ENCODE peak calls at places on chromosomes 5 and 9, in eight cellular contexts. J is hepatocyte, E is mucosa of descending colon, S is Peyer's patch, U is stomach, X is colonic mucosa, Z is right lobe of liver, B is tibial nerve. K is an unnamed sample.
A peak's percentile ranks its signal among the peaks of the same experiment; 100 is the strongest.

GRCh38 chr5:105392710-105393149 is 1830.1 kb upstream of the NUDT12 start:
- DNase-seq in J (no peak), E (no peak), S (no peak), U (no peak), X (no peak), Z (no peak), B (no peak), K (no peak)

GRCh38 chr5:119578937-119579336 is 50.4 kb upstream of the FAM170A start:
- DNase-seq in J (peak; percentile 19), E (no peak), S (no peak), U (no peak), X (no peak), Z (no peak), B (no peak), K (no peak)

GRCh38 chr5:138620661-138621224 is 45.5 kb upstream of the HSPA9 start:
- DNase-seq in J (no peak), E (no peak), S (no peak), U (no peak), X (no peak), Z (no peak), B (no peak), K (no peak)

GRCh38 chr5:78751872-78752271 is 103.3 kb upstream of the LHFPL2 start:
- DNase-seq in J (no peak), E (no peak), S (no peak), U (no peak), X (no peak), Z (no peak), B (no peak), K (no peak)

GRCh38 chr5:103356344-103357091 is 98.0 kb downstream of the MACIR start:
- DNase-seq in J (no peak), E (no peak), S (no peak), U (no peak), X (no peak), Z (no peak), B (no peak), K (no peak)

GRCh38 chr5:58842851-58843250 is 260.0 kb downstream of the RAB3C start:
- DNase-seq in J (no peak), E (no peak), S (no peak), U (no peak), X (no peak), Z (no peak), B (no peak), K (no peak)

GRCh38 chr9:118693645-118694044 is 675.6 kb downstream of the BRINP1 start:
- DNase-seq in J (peak; percentile 16), E (no peak), S (no peak), U (no peak), X (no peak), Z (no peak), B (no peak), K (no peak)

GRCh38 chr9:118268046-118268445 is 563.8 kb downstream of the TLR4 start:
- DNase-seq in J (no peak), E (no peak), S (no peak), U (no peak), X (no peak), Z (no peak), B (no peak), K (no peak)

GRCh38 chr5:10949856-10950630 is 189.0 kb upstream of the DAP start:
- DNase-seq in J (no peak), E (no peak), S (no peak), U (no peak), X (no peak), Z (no peak), B (no peak), K (no peak)

DNA sequence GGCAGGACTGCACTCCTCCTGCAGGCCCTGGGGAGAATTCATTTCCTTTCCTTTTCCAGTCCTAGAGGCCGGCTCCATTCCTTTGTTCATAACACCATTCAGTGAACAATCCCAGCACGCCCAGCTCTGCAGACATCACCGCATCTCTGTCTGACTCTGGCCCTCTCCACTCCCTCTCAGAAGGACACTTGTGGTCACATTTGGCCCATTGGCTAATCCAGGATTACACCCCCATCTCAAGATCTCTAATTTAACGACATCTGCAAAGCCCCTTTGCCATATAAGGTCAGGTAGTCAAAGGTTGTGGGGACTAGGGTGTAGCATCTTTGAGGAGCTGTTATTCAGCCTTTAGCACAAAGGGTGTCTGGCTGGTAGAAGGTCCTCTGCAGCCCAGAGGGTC is 185.0 kb upstream of the DAP start:
- DNase-seq in J (no peak), E (no peak), S (no peak), U (no peak), X (no peak), Z (no peak), B (no peak), K (no peak)
- TF ChIP-seq CTCF in J (no peak), E (no peak), S (no peak), U (no peak), X (no peak), Z (no peak), B (no peak), K (no peak)

GRCh38 chr5:92887254-92887653 is 693.8 kb downstream of the NR2F1-AS1 start:
- DNase-seq in J (no peak), E (no peak), S (no peak), U (no peak), X (no peak), Z (no peak), B (no peak), K (no peak)

GRCh38 chr5:92886751-92887150 is 694.3 kb downstream of the NR2F1-AS1 start:
- DNase-seq in J (no peak), E (no peak), S (no peak), U (no peak), X (no peak), Z (no peak), B (no peak), K (no peak)

GRCh38 chr5:92884464-92884863 is 696.6 kb downstream of the NR2F1-AS1 start:
- DNase-seq in J (no peak), E (no peak), S (no peak), U (no peak), X (no peak), Z (no peak), B (no peak), K (no peak)

GRCh38 chr5:92889140-92889539 is 691.9 kb downstream of the NR2F1-AS1 start:
- DNase-seq in J (no peak), E (no peak), S (no peak), U (no peak), X (no peak), Z (no peak), B (no peak), K (no peak)

DNA sequence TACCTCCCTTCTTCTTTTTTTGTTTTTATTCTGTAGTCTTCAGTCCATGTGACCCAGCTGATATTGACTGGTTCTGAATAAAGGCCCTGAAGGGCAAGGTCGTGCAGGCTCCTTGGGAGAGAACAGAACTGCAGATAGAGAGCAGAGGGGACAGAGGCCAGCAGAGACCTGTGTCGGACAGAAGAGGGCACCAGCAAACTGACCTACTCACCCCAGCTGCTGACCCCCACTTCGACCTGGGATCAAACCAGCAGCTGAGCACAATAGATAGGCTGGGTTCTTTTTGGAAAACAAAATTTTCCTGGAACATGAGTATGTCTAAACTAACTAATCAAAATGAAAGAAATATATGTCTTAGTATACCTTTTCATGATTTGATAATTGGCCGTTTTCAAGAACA is 695.1 kb downstream of the NR2F1-AS1 start:
- DNase-seq in J (no peak), E (no peak), S (no peak), U (no peak), X (no peak), Z (no peak), B (no peak), K (no peak)
- TF ChIP-seq CTCF in J (peak; percentile 23), E (no peak), S (no peak), U (no peak), X (no peak), Z (peak; percentile 24), B (no peak), K (no peak)

GRCh38 chr9:128919409-128919808 is 1.4 kb upstream of the PHYHD1 start:
- DNase-seq in J (peak; percentile 46), E (no peak), S (peak; percentile 68), U (no peak), X (no peak), Z (peak; percentile 94), B (no peak), K (no peak)

GRCh38 chr9:128918921-128919320 is 1.9 kb upstream of the PHYHD1 start:
- DNase-seq in J (no peak), E (no peak), S (no peak), U (no peak), X (no peak), Z (no peak), B (no peak), K (no peak)

GRCh38 chr9:128920381-128921058 is at the start of gene PHYHD1:
- DNase-seq in J (no peak), E (no peak), S (no peak), U (peak; percentile 67), X (no peak), Z (peak; percentile 92), B (peak; percentile 42), K (no peak)

GRCh38 chr9:128923493-128923883 is 2.7 kb downstream of the PHYHD1 start:
- DNase-seq in J (no peak), E (no peak), S (no peak), U (no peak), X (no peak), Z (no peak), B (no peak), K (no peak)

GRCh38 chr9:128921881-128922763 is 1.3 kb downstream of the PHYHD1 start:
- DNase-seq in J (peak; percentile 80), E (peak; percentile 51), S (no peak), U (peak; percentile 55), X (no peak), Z (peak; percentile 78), B (peak; percentile 39), K (no peak)
- TF ChIP-seq CTCF in J (no peak), E (no peak), S (no peak), U (no peak), X (no peak), Z (no peak), B (no peak), K (no peak)

GRCh38 chr5:69261034-69261433 is 26.3 kb downstream of the CDK7 start:
- DNase-seq in J (no peak), E (no peak), S (no peak), U (no peak), X (no peak), Z (no peak), B (no peak), K (no peak)

GRCh38 chr5:69268899-69269298 is 34.2 kb downstream of the CDK7 start:
- DNase-seq in J (no peak), E (no peak), S (no peak), U (no peak), X (no peak), Z (no peak), B (no peak), K (no peak)

GRCh38 chr5:69270827-69271226 is 36.1 kb downstream of the CDK7 start:
- DNase-seq in J (no peak), E (no peak), S (no peak), U (no peak), X (no peak), Z (no peak), B (no peak), K (no peak)

GRCh38 chr5:69271376-69271775 is 36.7 kb downstream of the CDK7 start:
- DNase-seq in J (no peak), E (peak; percentile 33), S (no peak), U (no peak), X (peak; percentile 31), Z (no peak), B (peak; percentile 9), K (no peak)

DNA sequence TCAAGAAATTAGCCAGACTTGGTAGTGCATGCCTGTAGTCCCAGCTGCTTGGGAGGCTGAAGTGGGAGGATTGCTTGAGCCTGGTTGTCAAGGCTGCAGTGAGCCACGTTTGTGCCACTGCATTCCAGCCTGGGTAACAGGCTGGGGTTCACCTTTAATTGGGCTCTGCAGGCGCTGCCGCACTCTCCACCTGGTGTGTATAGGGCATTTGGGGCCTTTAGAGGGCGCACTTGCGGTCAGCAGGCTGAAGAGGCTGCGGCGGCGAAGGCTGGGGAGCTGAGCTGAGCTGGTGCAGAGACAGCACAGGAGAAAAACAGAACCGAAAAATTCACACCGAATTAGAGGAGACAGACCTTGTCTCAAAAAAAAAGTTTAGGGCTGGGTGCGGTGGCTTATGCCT is 31.2 kb downstream of the CDK7 start:
- DNase-seq in J (peak; percentile 18), E (no peak), S (no peak), U (no peak), X (no peak), Z (no peak), B (no peak), K (no peak)
- TF ChIP-seq CTCF in J (peak; percentile 16), E (no peak), S (no peak), U (no peak), X (peak; percentile 20), Z (no peak), B (no peak), K (no peak)

K was measured in omental fat pad.